ENCODE peak calls at places on chromosomes 3 and 15, in ten cellular contexts. K, N, W, X, H, L, C, O, U and M are unnamed samples.

GRCh38 chr15:66803749-66804148 is 101.7 kb downstream of the SMAD6 start:
- DNase-seq in C (no peak), K (no peak), H (no peak), W (no peak), N (no peak), O (no peak), U (no peak), X (no peak), L (no peak), M (no peak)

GRCh38 chr15:99016680-99017321 is 9.2 kb upstream of the PGPEP1L start:
- DNase-seq in L (no peak), H (no peak), U (no peak), X (no peak), K (no peak), O (no peak), N (no peak), C (no peak), W (peak; percentile 22), M (peak; percentile 31)

GRCh38 chr15:98859149-98859548 is 148.4 kb downstream of the PGPEP1L start:
- DNase-seq in X (no peak), C (no peak), H (no peak), W (no peak), K (no peak), O (no peak), L (no peak), U (no peak), N (no peak), M (no peak)

GRCh38 chr3:141789281-141789680 is 26.1 kb downstream of the GRK7 start:
- DNase-seq in C (no peak), W (no peak), H (no peak), O (no peak), K (no peak), U (no peak), X (no peak), N (no peak), L (no peak), M (no peak)

GRCh38 chr3:172654470-172654869 is 56.4 kb downstream of the NCEH1 start:
- DNase-seq in O (no peak), N (no peak), X (no peak), H (no peak), W (no peak), L (no peak), U (no peak), K (no peak), C (no peak), M (no peak)

GRCh38 chr3:126026761-126027160 is 57.2 kb downstream of the SLC41A3 start:
- DNase-seq in X (no peak), W (no peak), H (no peak), N (no peak), O (no peak), C (no peak), L (no peak), K (no peak), U (no peak), M (no peak)

GRCh38 chr3:31242026-31242455 is 290.7 kb upstream of the STT3B start:
- DNase-seq in H (no peak), L (no peak), C (no peak), N (no peak), X (no peak), K (no peak), U (no peak), O (no peak), W (no peak), M (no peak)

GRCh38 chr3:193190387-193190786 is 50.6 kb upstream of the PLAAT1 start:
- DNase-seq in K (no peak), O (no peak), W (no peak), C (peak; percentile 36), N (no peak), U (peak; percentile 7), L (no peak), X (peak; percentile 77), H (peak; percentile 74), M (no peak)

GRCh38 chr3:138375446-138375845 is 27.1 kb downstream of the MRAS start:
- DNase-seq in L (no peak), O (no peak), K (no peak), N (no peak), U (no peak), X (no peak), W (no peak), H (no peak), C (no peak), M (no peak)
- H3K27ac ChIP-seq in L (no peak overlapping the region), O (no peak overlapping the region), K (no peak overlapping the region), N (no peak overlapping the region), U (no peak overlapping the region), X (no peak overlapping the region), W (peak overlapping the region; percentile 23), H (no peak overlapping the region), C (no peak overlapping the region), M (peak overlapping the region; percentile 92)

GRCh38 chr15:68582236-68582635 is 3.4 kb downstream of the CORO2B start:
- DNase-seq in X (no peak), O (no peak), C (no peak), L (no peak), W (no peak), H (no peak), K (no peak), U (no peak), N (no peak), M (no peak)
- H3K27ac ChIP-seq in X (no peak overlapping the region), O (no peak overlapping the region), C (no peak overlapping the region), L (no peak overlapping the region), W (no peak overlapping the region), H (peak overlapping the region; percentile 93), K (no peak overlapping the region), U (peak overlapping the region; percentile 93), N (no peak overlapping the region), M (peak overlapping the region; percentile 91)

DNA sequence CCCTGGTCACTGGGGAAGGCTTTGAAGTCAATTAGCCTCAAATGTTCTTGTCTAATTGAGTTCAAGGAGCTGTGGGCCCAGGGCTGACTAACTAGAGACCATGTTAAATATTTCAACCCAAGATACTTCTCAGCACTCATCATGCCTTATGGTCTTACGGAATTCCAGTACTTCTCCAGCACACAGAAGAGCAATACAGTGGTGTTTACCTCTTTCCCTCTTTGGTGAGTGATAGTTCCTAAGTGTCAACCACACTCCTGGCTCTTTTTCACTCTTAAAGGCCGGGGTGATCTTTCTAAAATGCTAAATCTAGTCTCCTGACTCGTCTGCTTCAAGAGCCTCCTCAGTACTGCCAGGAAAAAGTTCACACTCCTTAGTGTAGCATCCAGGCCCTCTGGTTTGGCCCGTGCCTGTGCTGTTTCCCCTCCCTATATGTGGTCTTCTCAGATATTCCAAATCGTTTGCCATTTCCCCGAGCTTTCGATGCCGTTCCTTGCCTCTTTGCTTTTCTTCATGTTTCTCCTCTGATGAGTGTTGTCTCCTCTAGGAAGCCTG is 4.7 kb downstream of the MYZAP start:
- DNase-seq in X (no peak), O (no peak), N (no peak), H (no peak), K (no peak), C (no peak), U (no peak), W (no peak), L (no peak), M (no peak)
- H3K27ac ChIP-seq in X (no peak overlapping the region), O (no peak overlapping the region), N (no peak overlapping the region), H (no peak overlapping the region), K (peak overlapping the region; percentile 59), C (no peak overlapping the region), U (no peak overlapping the region), W (peak overlapping the region; percentile 89), L (no peak overlapping the region), M (peak overlapping the region; percentile 95)

GRCh38 chr15:73696641-73697001 is 12.4 kb downstream of the CD276 start:
- DNase-seq in W (no peak), N (no peak), K (no peak), H (no peak), U (no peak), X (no peak), C (no peak), L (no peak), O (no peak), M (no peak)
- H3K27ac ChIP-seq in W (no peak overlapping the region), N (no peak overlapping the region), K (peak overlapping the region; percentile 44), H (no peak overlapping the region), U (peak overlapping the region; percentile 38), X (no peak overlapping the region), C (no peak overlapping the region), L (no peak overlapping the region), O (no peak overlapping the region), M (peak overlapping the region; percentile 43)